ENCODE peak calls at places on chromosomes 16 and 17, in eight cellular contexts. V is effector CD4-positive, alpha-beta T cell; N is neural crest cell; R is mucosa of descending colon; W is Daoy; U is NCI-H345; G is tibial artery; T is NCI-H2081. Z is an unnamed sample.

GRCh38 chr16:85172465-85173071 is 60.3 kb upstream of the CIBAR2 start:
- DNase-seq in V (no peak), N (no peak), R (no peak), W (peak), U (no peak), G (no peak), T (peak), Z (no peak)

GRCh38 chr17:77602883-77603640 is 355.4 kb upstream of the TNRC6C start:
- DNase-seq in V (no peak), N (no peak), R (no peak), W (no peak), U (no peak), G (peak), T (no peak), Z (no peak)

GRCh38 chr17:2218426-2218825 is 85.2 kb downstream of the SMG6 start:
- DNase-seq in V (no peak), N (no peak), R (no peak), W (no peak), U (no peak), G (no peak), T (no peak), Z (no peak)

GRCh38 chr16:31697744-31698125 is 170.0 kb downstream of the AHSP start:
- DNase-seq in V (no peak), N (no peak), R (no peak), W (no peak), U (no peak), G (no peak), T (no peak), Z (no peak)

GRCh38 chr17:37160940-37161339 is 212.2 kb downstream of the AATF start:
- DNase-seq in V (no peak), N (no peak), R (no peak), W (peak), U (no peak), G (no peak), T (no peak), Z (no peak)

GRCh38 chr17:37458805-37459204 is 30.9 kb upstream of the DUSP14 start:
- DNase-seq in V (no peak), N (no peak), R (no peak), W (peak), U (no peak), G (no peak), T (no peak), Z (no peak)

GRCh38 chr17:83122834-83123233 is 43.4 kb downstream of the METRNL start:
- DNase-seq in V (no peak), N (no peak), R (no peak), W (no peak), U (no peak), G (peak), T (no peak), Z (no peak)

GRCh38 chr17:9056566-9056965 is 35.3 kb downstream of the NTN1 start:
- DNase-seq in V (no peak), N (no peak), R (no peak), W (no peak), U (no peak), G (no peak), T (no peak), Z (no peak)

GRCh38 chr16:80341242-80341641 is 199.6 kb upstream of the DYNLRB2 start:
- DNase-seq in V (no peak), N (no peak), R (no peak), W (no peak), U (no peak), G (no peak), T (no peak), Z (no peak)

GRCh38 chr17:37813753-37814152 is 68.9 kb upstream of the HNF1B start:
- DNase-seq in V (no peak), N (no peak), R (no peak), W (peak), U (no peak), G (no peak), T (no peak), Z (no peak)

GRCh38 chr16:58847902-58848661 is 114.0 kb upstream of the GOT2 start:
- DNase-seq in V (no peak), N (no peak), R (no peak), W (no peak), U (no peak), G (no peak), T (no peak), Z (no peak)